ENCODE peak calls at places on chromosomes 11 and 22, in five cellular contexts. U is GM23248; S is neural progenitor cell; Z is IMR-90; K is CD8-positive, alpha-beta T cell. X is an unnamed sample.
A peak's percentile ranks its signal among the peaks of the same experiment; 100 is the strongest.

GRCh38 chr22:39997421-39997820 is 2.7 kb downstream of the FAM83F start:
- DNase-seq in S (no peak), U (no peak), Z (no peak), K (no peak), X (no peak)

GRCh38 chr11:2573240-2574042 is 126.4 kb downstream of the KCNQ1OT1 start:
- DNase-seq in S (no peak), Z (no peak), U (no peak), K (no peak), X (no peak)

GRCh38 chr11:3859373-3859881 is 4.0 kb downstream of the STIM1 start:
- DNase-seq in Z (no peak), K (no peak), S (no peak), U (no peak), X (no peak)

GRCh38 chr11:36619502-36619901 is 21.5 kb upstream of the RAG2 start:
- DNase-seq in S (no peak), Z (no peak), U (no peak), K (no peak), X (no peak)

GRCh38 chr22:39098576-39098975 is 1.5 kb downstream of the APOBEC3H start:
- DNase-seq in K (no peak), Z (no peak), U (no peak), S (no peak), X (no peak)

GRCh38 chr22:48577691-48578090 is 1250.0 kb downstream of the BRD1 start:
- DNase-seq in K (no peak), S (no peak), U (no peak), Z (no peak), X (no peak)

GRCh38 chr11:48096588-48097525 is 116.5 kb downstream of the PTPRJ start:
- DNase-seq in U (no peak), K (no peak), Z (peak; percentile 39), S (no peak), X (no peak)

GRCh38 chr11:112082729-112083128 is 3.8 kb downstream of the TIMM8B start:
- DNase-seq in U (peak; percentile 88), Z (peak; percentile 76), K (no peak), S (no peak), X (no peak)

GRCh38 chr11:15258433-15259350 is 144.0 kb downstream of the INSC start:
- DNase-seq in Z (peak; percentile 34), K (no peak), U (peak; percentile 29), S (peak; percentile 37), X (no peak)

GRCh38 chr11:561148-562003 is 606 bp downstream of the RASSF7 start:
- DNase-seq in U (peak; percentile 53), S (no peak), Z (no peak), K (no peak), X (no peak)
- H3K27ac ChIP-seq in U (no peak overlapping the region), S (no peak overlapping the region), Z (no peak overlapping the region), K (peak overlapping the region; percentile 40), X (peak overlapping the region; percentile 53)

GRCh38 chr11:43631732-43632131 is 48.8 kb upstream of the HSD17B12 start:
- DNase-seq in K (no peak), S (no peak), Z (no peak), U (no peak), X (no peak)
- H3K27me3 ChIP-seq in K (peaks cover 14% of the 10 kb centered on the region), S (peaks cover 60% of the 10 kb centered on the region), Z (peaks cover 6% of the 10 kb centered on the region), U (no peaks in the 10 kb centered on the region), X (peaks cover 8% of the 10 kb centered on the region)

DNA sequence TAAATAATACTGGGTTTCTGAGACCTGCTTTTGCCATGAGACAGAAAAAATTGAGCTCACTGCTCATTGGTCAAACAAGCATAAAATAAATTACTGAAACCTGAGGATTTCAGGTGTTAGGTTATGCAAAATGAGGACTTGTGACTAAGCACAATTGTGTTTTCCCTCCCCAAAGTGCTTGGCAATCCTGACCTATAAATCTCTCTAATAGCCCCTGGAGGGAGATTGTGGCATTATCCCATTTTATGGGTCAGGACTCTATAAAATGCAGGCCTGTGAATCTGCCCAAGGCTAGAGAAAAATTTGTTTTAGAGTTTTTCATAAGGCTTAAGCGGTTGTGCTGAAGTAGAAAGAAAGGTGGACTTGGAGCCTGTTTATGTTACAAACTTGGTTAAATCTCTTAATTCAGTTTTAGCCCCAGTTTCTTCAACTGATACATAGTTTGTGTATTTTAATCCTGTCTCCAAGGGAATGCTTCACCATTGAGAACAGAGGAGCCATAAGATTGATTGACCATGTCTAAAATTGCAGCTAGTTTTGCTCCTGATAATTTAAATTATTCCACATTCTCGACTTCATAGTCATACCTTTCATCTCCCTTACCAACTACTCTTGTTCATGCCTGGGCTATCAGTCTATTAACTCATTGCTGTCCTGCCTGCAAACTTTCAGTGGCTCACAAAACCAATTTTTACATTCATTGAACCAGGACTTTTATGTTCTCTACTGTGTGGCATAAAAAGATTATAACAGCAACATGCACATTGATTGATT is 63.6 kb upstream of the LRRC4C start:
- DNase-seq in S (no peak), Z (no peak), U (no peak), K (no peak), X (no peak)
- H3K36me3 ChIP-seq in S (peaks cover 2% of the 10 kb centered on the region), Z (no peaks in the 10 kb centered on the region), U (no peaks in the 10 kb centered on the region), K (no peaks in the 10 kb centered on the region), X (no peaks in the 10 kb centered on the region)

GRCh38 chr11:7544021-7544420 is 30.2 kb downstream of the PPFIBP2 start:
- DNase-seq in K (no peak), S (no peak), Z (no peak), U (no peak), X (no peak)

GRCh38 chr11:7547687-7548086 is 33.9 kb downstream of the PPFIBP2 start:
- DNase-seq in K (no peak), S (no peak), Z (no peak), U (no peak), X (no peak)

GRCh38 chr11:7547091-7547490 is 33.3 kb downstream of the PPFIBP2 start:
- DNase-seq in Z (no peak), K (no peak), U (no peak), S (no peak), X (no peak)

GRCh38 chr11:7546324-7546791 is 32.6 kb downstream of the PPFIBP2 start:
- DNase-seq in U (peak; percentile 45), S (no peak), K (no peak), Z (peak; percentile 12), X (no peak)

GRCh38 chr11:7545611-7546010 is 31.8 kb downstream of the PPFIBP2 start:
- DNase-seq in Z (no peak), U (no peak), S (no peak), K (no peak), X (no peak)
- H3K27ac ChIP-seq in Z (no peak overlapping the region), U (no peak overlapping the region), S (no peak overlapping the region), K (no peak overlapping the region), X (no peak overlapping the region)

GRCh38 chr22:23401910-23402274 is 178.2 kb downstream of the IGLL1 start:
- DNase-seq in S (no peak), K (no peak), U (no peak), Z (no peak), X (no peak)
- H3K27me3 ChIP-seq in S (no peaks in the 10 kb centered on the region), K (no peaks in the 10 kb centered on the region), U (peaks cover 6% of the 10 kb centered on the region), Z (peaks cover 1% of the 10 kb centered on the region), X (no peaks in the 10 kb centered on the region)

GRCh38 chr11:63504054-63504453 is 1.8 kb upstream of the LGALS12 start:
- DNase-seq in Z (no peak), S (no peak), K (no peak), U (no peak), X (no peak)

GRCh38 chr11:63503492-63503891 is 2.4 kb upstream of the LGALS12 start:
- DNase-seq in U (no peak), Z (no peak), S (no peak), K (no peak), X (no peak)

GRCh38 chr11:63499874-63500273 is 6.0 kb upstream of the LGALS12 start:
- DNase-seq in U (no peak), K (no peak), S (no peak), Z (no peak), X (no peak)

GRCh38 chr11:63501236-63501635 is 4.6 kb upstream of the LGALS12 start:
- DNase-seq in K (no peak), S (peak; percentile 58), Z (no peak), U (no peak), X (no peak)

DNA sequence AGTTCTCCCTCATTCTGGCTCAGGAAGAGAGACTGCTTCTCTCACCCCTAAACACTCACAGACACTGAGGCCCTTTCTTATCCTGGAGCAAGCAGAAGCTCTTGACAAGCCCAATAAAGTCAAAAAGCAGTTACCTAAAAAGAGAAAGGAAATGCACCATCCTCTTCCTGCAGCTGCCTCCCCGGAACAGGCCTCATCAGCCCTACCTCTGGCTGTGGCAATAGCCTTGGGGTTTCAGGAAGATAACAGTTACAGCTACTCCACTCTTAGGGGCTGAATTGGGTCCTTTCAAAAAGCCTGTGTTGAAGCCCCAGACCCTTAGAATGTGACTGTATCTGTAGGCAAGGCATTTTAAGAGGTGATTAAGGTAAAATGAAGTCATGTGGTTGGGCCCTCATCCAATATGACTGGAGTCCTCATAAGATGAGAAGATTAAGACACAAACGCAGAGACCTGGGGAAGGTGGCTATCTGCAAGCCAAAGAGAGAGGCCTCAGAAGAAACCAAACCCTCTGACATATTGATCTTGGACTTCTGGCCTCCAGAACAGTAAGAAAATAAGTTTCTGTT is 3.5 kb upstream of the LGALS12 start:
- DNase-seq in U (no peak), Z (no peak), K (no peak), S (no peak), X (no peak)
- H3K36me3 ChIP-seq in U (no peaks in the 10 kb centered on the region), Z (no peaks in the 10 kb centered on the region), K (no peaks in the 10 kb centered on the region), S (no peaks in the 10 kb centered on the region), X (no peaks in the 10 kb centered on the region)

GRCh38 chr11:794766-795637 is 3.1 kb downstream of the SLC25A22 start:
- DNase-seq in Z (no peak), S (no peak), K (no peak), U (peak; percentile 64), X (no peak)
- H3K27ac ChIP-seq in Z (peak overlapping the region; percentile 96), S (no peak overlapping the region), K (no peak overlapping the region), U (peak overlapping the region; percentile 64), X (no peak overlapping the region)

GRCh38 chr11:20205807-20206206 is 45.5 kb upstream of the DBX1 start:
- DNase-seq in K (no peak), U (no peak), S (no peak), Z (no peak), X (no peak)
- H3K27me3 ChIP-seq in K (peaks cover 5% of the 10 kb centered on the region), U (peaks cover 87% of the 10 kb centered on the region), S (peaks cover 55% of the 10 kb centered on the region), Z (peaks cover 41% of the 10 kb centered on the region), X (peaks cover 23% of the 10 kb centered on the region)

DNA sequence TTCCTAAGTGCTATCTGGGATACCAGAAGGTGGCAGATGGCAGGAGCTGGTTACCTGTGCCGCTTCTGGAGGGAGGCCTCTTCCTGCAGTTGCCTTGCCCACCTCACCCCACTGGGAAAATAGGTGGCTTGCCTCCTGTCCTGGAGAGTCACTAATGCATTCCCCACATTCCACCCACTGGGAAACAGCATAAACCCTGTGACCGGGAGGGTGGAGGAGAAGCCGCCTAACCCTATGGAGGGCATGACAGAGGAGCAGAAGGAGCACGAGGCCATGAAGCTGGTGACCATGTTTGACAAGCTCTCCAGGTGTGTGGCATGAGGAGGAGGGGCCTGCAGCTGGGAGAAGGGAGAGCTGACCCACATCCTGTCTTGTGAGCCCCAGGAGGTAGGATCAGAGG is 5.6 kb downstream of the RIC8A start:
- DNase-seq in K (no peak), U (no peak), Z (no peak), S (no peak), X (no peak)
- H3K36me3 ChIP-seq in K (peaks cover 57% of the 10 kb centered on the region), U (peaks cover 51% of the 10 kb centered on the region), Z (peaks cover 64% of the 10 kb centered on the region), S (no peaks in the 10 kb centered on the region), X (peaks cover 61% of the 10 kb centered on the region)

X was measured in effector memory CD4-positive, alpha-beta T cell.